ENCODE peak calls at places on chromosomes 11 and 22, in five cellular contexts. I, J, O, P and W are unnamed samples.

GRCh38 chr11:120013325-120014250 is 124.3 kb downstream of the TRIM29 start:
- DNase-seq in J (no peak), O (peak; percentile 29), I (peak; percentile 61), P (peak; percentile 55), W (no peak)

GRCh38 chr11:129286813-129287212 is 88.8 kb upstream of the BARX2 start:
- DNase-seq in J (no peak), P (no peak), O (no peak), I (no peak), W (no peak)

GRCh38 chr11:123973816-123974215 is 3.8 kb downstream of the OR10S1 start:
- DNase-seq in J (no peak), I (no peak), O (no peak), P (no peak), W (no peak)

GRCh38 chr11:3106736-3107524 is 49.7 kb upstream of the CARS1 start:
- DNase-seq in O (no peak), P (no peak), I (no peak), J (peak; percentile 38), W (peak; percentile 82)

GRCh38 chr11:58067685-58068084 is 36.9 kb downstream of the OR6Q1 start:
- DNase-seq in O (no peak), P (no peak), J (no peak), I (no peak), W (no peak)

GRCh38 chr11:17389205-17389956 is 922 bp upstream of the KCNJ11 start:
- DNase-seq in O (peak; percentile 59), J (peak; percentile 80), I (peak; percentile 76), P (peak; percentile 83), W (peak; percentile 94)

GRCh38 chr11:134515081-134515960 is 103.3 kb upstream of the B3GAT1 start:
- DNase-seq in O (no peak), P (no peak), J (peak; percentile 25), I (no peak), W (no peak)

GRCh38 chr11:79113099-79113498 is 327.7 kb downstream of the TENM4 start:
- DNase-seq in J (no peak), P (no peak), I (no peak), O (no peak), W (peak; percentile 28)

GRCh38 chr11:73956876-73957653 is 6.2 kb downstream of the DNAJB13 start:
- DNase-seq in P (no peak), O (no peak), J (no peak), I (no peak), W (no peak)

GRCh38 chr11:122313581-122313980 is 197.6 kb upstream of the BLID start:
- DNase-seq in P (no peak), J (no peak), I (no peak), O (no peak), W (no peak)

GRCh38 chr11:75802913-75803820 is 11.8 kb upstream of the UVRAG start:
- DNase-seq in P (peak; percentile 55), J (peak; percentile 76), O (peak; percentile 71), I (peak; percentile 82), W (peak; percentile 95)

GRCh38 chr11:95084509-95084908 is 5.1 kb upstream of the ENDOD1 start:
- DNase-seq in P (no peak), I (no peak), J (no peak), O (no peak), W (no peak)

GRCh38 chr11:35163707-35164496 is 24.9 kb downstream of the CD44 start:
- DNase-seq in P (no peak), I (no peak), J (no peak), O (no peak), W (no peak)

GRCh38 chr11:118914178-118914918 is 11.4 kb downstream of the BCL9L start:
- DNase-seq in I (no peak), O (peak; percentile 34), P (peak; percentile 37), J (no peak), W (no peak)

GRCh38 chr11:128582496-128583366 is 4.6 kb downstream of the ETS1 start:
- DNase-seq in P (no peak), O (peak; percentile 38), J (no peak), I (peak; percentile 15), W (no peak)

GRCh38 chr11:70833011-70833410 is 419.4 kb downstream of the SHANK2 start:
- DNase-seq in P (no peak), O (no peak), J (no peak), I (no peak), W (no peak)
- H3K4me3 ChIP-seq in P (no peak overlapping the region), O (no peak overlapping the region), J (no peak overlapping the region), I (no peak overlapping the region), W (no peak overlapping the region)

GRCh38 chr11:27022659-27023251 is 17.9 kb upstream of the BBOX1 start:
- DNase-seq in I (no peak), J (no peak), O (no peak), P (no peak), W (no peak)

GRCh38 chr11:27024865-27025264 is 15.8 kb upstream of the BBOX1 start:
- DNase-seq in J (no peak), P (no peak), O (no peak), I (no peak), W (no peak)

GRCh38 chr11:27025957-27026356 is 14.7 kb upstream of the BBOX1 start:
- DNase-seq in P (no peak), J (no peak), O (no peak), I (no peak), W (no peak)

GRCh38 chr11:27028653-27029052 is 12.0 kb upstream of the BBOX1 start:
- DNase-seq in I (no peak), P (no peak), O (no peak), J (no peak), W (no peak)

GRCh38 chr11:27025312-27025955 is 15.2 kb upstream of the BBOX1 start:
- DNase-seq in J (no peak), P (no peak), I (no peak), O (no peak), W (no peak)
- TF ChIP-seq CTCF in J (no peak), P (no peak), I (no peak), O (no peak), W (no peak)

GRCh38 chr22:29555065-29555644 is 1.6 kb upstream of the THOC5 start:
- DNase-seq in I (no peak), P (peak; percentile 63), O (no peak), J (peak; percentile 76), W (no peak)

GRCh38 chr22:29559030-29559429 is 5.5 kb upstream of the THOC5 start:
- DNase-seq in I (no peak), J (no peak), O (no peak), P (no peak), W (no peak)

GRCh38 chr22:29550005-29550404 is 3.6 kb downstream of the THOC5 start:
- DNase-seq in I (no peak), P (no peak), J (no peak), O (no peak), W (no peak)

DNA sequence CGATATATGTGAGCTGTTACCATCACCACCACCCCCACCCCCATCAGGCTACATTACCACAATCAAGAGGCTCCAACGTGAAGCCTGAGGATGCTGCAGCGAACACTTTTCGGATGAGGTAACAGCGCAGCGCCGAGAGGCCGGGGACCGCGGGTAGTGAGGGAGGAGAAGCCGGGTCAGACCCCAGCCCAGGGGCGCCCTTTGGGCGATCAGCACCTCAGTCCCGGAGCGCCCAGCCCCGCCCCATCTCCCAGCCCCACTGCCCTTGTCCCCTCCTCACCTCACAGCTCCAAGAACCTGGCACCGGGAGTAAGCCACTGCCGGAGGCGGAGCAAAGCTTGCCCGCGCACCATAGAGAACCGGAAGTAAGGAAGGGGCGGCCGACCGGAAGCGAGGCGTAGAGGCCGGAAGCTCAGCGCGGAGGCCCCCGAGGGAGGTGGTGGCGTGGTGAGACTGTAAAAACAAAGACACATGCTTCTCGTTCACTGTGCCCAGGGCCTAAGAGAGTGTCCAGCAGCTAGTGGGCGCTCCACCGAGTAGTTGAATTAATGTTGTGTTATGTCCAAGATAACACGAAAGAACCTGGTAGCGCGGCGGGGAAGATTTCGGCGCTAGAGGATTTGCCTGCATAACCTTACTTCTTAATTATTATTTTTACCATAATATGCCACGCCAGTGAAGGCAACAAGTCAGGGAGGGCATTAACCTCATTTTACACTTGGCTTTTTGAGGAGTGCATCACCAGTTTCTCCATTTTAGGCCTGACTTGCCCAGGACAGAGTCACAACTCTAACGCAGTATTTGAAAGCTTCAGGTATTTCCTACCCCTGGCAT is at the start of gene THOC5:
- DNase-seq in J (peak; percentile 94), P (peak; percentile 94), I (peak; percentile 88), O (peak; percentile 94), W (peak; percentile 98)
- TF ChIP-seq POLR2A in J (peak; percentile 33), P (peak; percentile 53), I (peak; percentile 66), O (peak; percentile 42), W (no peak)

GRCh38 chr22:39148024-39148726 is 4.3 kb downstream of the CBX7 start:
- DNase-seq in P (no peak), O (no peak), J (no peak), I (no peak), W (no peak)
- H3K4me3 ChIP-seq in P (no peak overlapping the region), O (no peak overlapping the region), J (peak overlapping the region; percentile 21), I (no peak overlapping the region), W (no peak overlapping the region)

GRCh38 chr11:45079943-45080719 is 66.3 kb upstream of the PRDM11 start:
- DNase-seq in I (no peak), J (no peak), O (no peak), P (peak; percentile 33), W (no peak)

GRCh38 chr11:45085657-45086501 is 60.6 kb upstream of the PRDM11 start:
- DNase-seq in O (no peak), I (no peak), J (no peak), P (no peak), W (no peak)

GRCh38 chr11:45086526-45086925 is 59.9 kb upstream of the PRDM11 start:
- DNase-seq in O (no peak), I (no peak), J (no peak), P (no peak), W (no peak)

GRCh38 chr11:45082744-45083543 is 63.5 kb upstream of the PRDM11 start:
- DNase-seq in I (no peak), P (no peak), J (no peak), O (no peak), W (no peak)

DNA sequence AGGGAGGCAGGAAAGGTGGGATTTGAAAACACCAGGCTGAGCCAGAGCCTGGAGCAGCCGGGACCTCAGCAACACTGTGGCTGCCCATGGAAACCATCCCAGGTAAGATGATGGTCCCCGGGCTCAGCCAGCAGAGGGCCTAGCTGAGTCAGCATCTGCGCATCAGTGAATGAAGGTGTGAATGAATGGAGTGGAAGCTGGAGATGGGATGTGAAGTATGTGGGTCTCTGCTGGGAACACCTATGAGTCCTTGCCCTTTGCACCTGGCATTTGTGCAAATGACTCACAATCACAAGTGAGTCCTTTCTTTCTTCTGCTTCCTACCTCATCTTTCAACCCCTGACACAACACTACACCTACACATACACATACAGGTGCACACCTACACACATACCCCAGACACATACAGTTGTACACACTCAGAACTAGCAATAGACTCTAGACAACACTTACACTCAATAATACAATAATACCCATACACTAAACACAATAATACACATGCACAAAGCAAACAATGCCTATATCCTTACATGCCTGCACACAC is 62.8 kb upstream of the PRDM11 start:
- DNase-seq in O (no peak), I (peak; percentile 56), P (peak; percentile 43), J (no peak), W (no peak)
- TF ChIP-seq CTCF in O (no peak), I (peak; percentile 44), P (peak; percentile 22), J (no peak), W (no peak)

GRCh38 chr22:45331486-45331885 is 21.8 kb downstream of the FAM118A start:
- DNase-seq in I (no peak), O (no peak), J (no peak), P (no peak), W (no peak)

GRCh38 chr22:45330548-45330947 is 20.8 kb downstream of the FAM118A start:
- DNase-seq in O (no peak), I (no peak), P (no peak), J (no peak), W (no peak)

GRCh38 chr22:45332001-45332400 is 22.3 kb downstream of the FAM118A start:
- DNase-seq in O (no peak), J (no peak), I (no peak), P (no peak), W (no peak)

GRCh38 chr22:45328822-45329535 is 19.2 kb downstream of the FAM118A start:
- DNase-seq in P (peak; percentile 61), O (no peak), I (no peak), J (no peak), W (peak; percentile 91)

GRCh38 chr22:45329536-45329936 is 19.8 kb downstream of the FAM118A start:
- DNase-seq in J (peak; percentile 60), P (peak; percentile 82), O (no peak), I (no peak), W (no peak)
- TF ChIP-seq POLR2A in J (no peak), P (no peak), O (no peak), I (no peak), W (no peak)